ENCODE peak calls at places on chromosomes 12 and 14, in five cellular contexts. M is A549, R is body of pancreas, W is BE2C, P is WERI-Rb-1. C is an unnamed sample.
A peak's percentile ranks its signal among the peaks of the same experiment; 100 is the strongest.

GRCh38 chr14:81169711-81170103 is 51.1 kb downstream of the GTF2A1 start:
- DNase-seq in P (no peak), W (no peak), R (peak; percentile 56), M (no peak), C (peak; percentile 29)

GRCh38 chr12:4449862-4450222 is 4.2 kb upstream of the FGF6 start:
- DNase-seq in R (peak; percentile 33), P (no peak), W (no peak), M (no peak), C (no peak)

GRCh38 chr12:96578526-96579125 is 89.2 kb downstream of the CFAP54 start:
- DNase-seq in P (no peak), R (no peak), W (no peak), M (peak; percentile 48), C (no peak)

GRCh38 chr14:50871914-50872732 is at the start of gene ABHD12B:
- DNase-seq in M (no peak), P (no peak), W (peak; percentile 23), R (no peak), C (peak; percentile 51)

GRCh38 chr12:119988788-119989618 is at the start of gene BICDL1:
- DNase-seq in R (peak; percentile 92), M (peak; percentile 82), P (peak; percentile 96), W (peak; percentile 79), C (peak; percentile 87)

GRCh38 chr12:113136128-113136989 is 798 bp upstream of the RASAL1 start:
- DNase-seq in M (no peak), W (no peak), P (no peak), R (no peak), C (no peak)

GRCh38 chr12:73547421-73547820 is 990.2 kb upstream of the ATXN7L3B start:
- DNase-seq in P (no peak), M (no peak), R (no peak), W (no peak), C (no peak)

GRCh38 chr14:63134801-63135200 is 69.4 kb upstream of the RHOJ start:
- DNase-seq in W (peak; percentile 8), R (no peak), M (no peak), P (no peak), C (no peak)

GRCh38 chr14:74425525-74426201 is 347 bp downstream of the SYNDIG1L start:
- DNase-seq in R (peak; percentile 47), P (no peak), W (no peak), M (peak; percentile 55), C (peak; percentile 48)

GRCh38 chr14:45287609-45288008 is 34.6 kb upstream of the MIS18BP1 start:
- DNase-seq in M (no peak), R (no peak), P (no peak), W (no peak), C (no peak)

GRCh38 chr14:72558721-72559120 is 335.2 kb downstream of the DPF3 start:
- DNase-seq in W (no peak), M (no peak), R (no peak), P (no peak), C (no peak)

GRCh38 chr12:24226745-24227350 is 277.4 kb upstream of the SOX5 start:
- DNase-seq in R (no peak), W (no peak), P (no peak), M (no peak), C (no peak)

GRCh38 chr12:65123435-65124063 is 2.4 kb upstream of the WIF1 start:
- DNase-seq in R (no peak), M (no peak), P (no peak), W (peak; percentile 25), C (no peak)

GRCh38 chr12:14514154-14514842 is 53.4 kb downstream of the PLBD1 start:
- DNase-seq in W (no peak), M (no peak), P (peak; percentile 39), R (peak; percentile 71), C (no peak)

GRCh38 chr12:122072031-122072970 is 6.3 kb upstream of the MLXIP start:
- DNase-seq in R (peak; percentile 44), W (peak; percentile 94), M (peak; percentile 66), P (no peak), C (no peak)

GRCh38 chr12:95114766-95115450 is 41.5 kb upstream of the NR2C1 start:
- DNase-seq in M (no peak), W (no peak), P (no peak), R (no peak), C (no peak)

GRCh38 chr14:24389266-24389855 is 9.4 kb upstream of the NYNRIN start:
- DNase-seq in M (no peak), P (no peak), R (no peak), W (no peak), C (no peak)

GRCh38 chr14:72759670-72760069 is 134.2 kb downstream of the DPF3 start:
- DNase-seq in W (no peak), M (no peak), P (no peak), R (no peak), C (no peak)

GRCh38 chr12:100868487-100868886 is 73.9 kb downstream of the ANO4 start:
- DNase-seq in W (no peak), P (no peak), R (no peak), M (no peak), C (no peak)

GRCh38 chr12:57216014-57216891 is at the start of gene NXPH4:
- DNase-seq in W (peak; percentile 43), R (peak; percentile 50), P (peak; percentile 67), M (peak; percentile 44), C (no peak)

GRCh38 chr12:46224401-46224800 is 44.4 kb downstream of the SLC38A1 start:
- DNase-seq in M (no peak), R (no peak), W (no peak), P (no peak), C (no peak)

GRCh38 chr14:71236430-71236829 is 329.2 kb downstream of the PCNX1 start:
- DNase-seq in W (peak; percentile 49), M (no peak), R (no peak), P (no peak), C (no peak)

GRCh38 chr12:40946612-40947194 is 241.4 kb upstream of the PDZRN4 start:
- DNase-seq in W (no peak), M (peak; percentile 18), R (no peak), P (no peak), C (no peak)

GRCh38 chr12:22672951-22673350 is 48.0 kb downstream of the ETNK1 start:
- DNase-seq in M (no peak), W (no peak), R (no peak), P (no peak), C (no peak)

GRCh38 chr14:90795744-90796143 is 20.5 kb downstream of the TTC7B start:
- DNase-seq in M (no peak), P (no peak), R (no peak), W (peak; percentile 62), C (peak; percentile 47)

GRCh38 chr12:85489194-85489593 is 209.2 kb downstream of the ALX1 start:
- DNase-seq in M (no peak), P (no peak), W (no peak), R (no peak), C (no peak)

GRCh38 chr14:50056457-50056856 is 59.9 kb downstream of the VCPKMT start:
- DNase-seq in P (no peak), R (no peak), W (no peak), M (no peak), C (no peak)

GRCh38 chr12:14691560-14691959 is 4.8 kb downstream of the GUCY2C start:
- DNase-seq in M (no peak), R (peak; percentile 30), W (peak; percentile 16), P (no peak), C (no peak)

GRCh38 chr14:52783211-52783610 is 8.2 kb downstream of the GNPNAT1 start:
- DNase-seq in W (no peak), P (no peak), M (no peak), R (no peak), C (no peak)

GRCh38 chr12:48441122-48441521 is 31.2 kb upstream of the ANP32D start:
- DNase-seq in R (no peak), P (no peak), M (no peak), W (no peak), C (no peak)

GRCh38 chr12:52496590-52497071 is 3.6 kb upstream of the KRT6A start:
- DNase-seq in W (no peak), M (peak; percentile 51), P (no peak), R (no peak), C (no peak)

GRCh38 chr14:100386121-100386520 is 63.0 kb downstream of the SLC25A47 start:
- DNase-seq in P (no peak), R (no peak), W (no peak), M (no peak), C (no peak)

GRCh38 chr14:34227834-34228662 is 234.0 kb downstream of the SPTSSA start:
- DNase-seq in W (peak; percentile 69), M (peak; percentile 75), R (peak; percentile 66), P (peak; percentile 68), C (peak; percentile 82)

GRCh38 chr12:66899567-66899966 is 220.7 kb upstream of the GRIP1 start:
- DNase-seq in M (no peak), P (no peak), W (no peak), R (no peak), C (no peak)

GRCh38 chr12:66901136-66901932 is 222.5 kb upstream of the GRIP1 start:
- DNase-seq in W (no peak), R (no peak), P (no peak), M (no peak), C (no peak)

GRCh38 chr12:66896797-66897196 is 217.9 kb upstream of the GRIP1 start:
- DNase-seq in W (no peak), P (no peak), M (no peak), R (no peak), C (no peak)

GRCh38 chr12:66900616-66901015 is 221.7 kb upstream of the GRIP1 start:
- DNase-seq in P (no peak), M (no peak), W (no peak), R (no peak), C (no peak)

GRCh38 chr12:66898700-66899469 is 220.0 kb upstream of the GRIP1 start:
- DNase-seq in M (no peak), P (no peak), R (no peak), W (no peak), C (no peak)
- TF ChIP-seq CTCF in M (no peak), P (no peak), R (no peak), W (no peak), C (no peak)

DNA sequence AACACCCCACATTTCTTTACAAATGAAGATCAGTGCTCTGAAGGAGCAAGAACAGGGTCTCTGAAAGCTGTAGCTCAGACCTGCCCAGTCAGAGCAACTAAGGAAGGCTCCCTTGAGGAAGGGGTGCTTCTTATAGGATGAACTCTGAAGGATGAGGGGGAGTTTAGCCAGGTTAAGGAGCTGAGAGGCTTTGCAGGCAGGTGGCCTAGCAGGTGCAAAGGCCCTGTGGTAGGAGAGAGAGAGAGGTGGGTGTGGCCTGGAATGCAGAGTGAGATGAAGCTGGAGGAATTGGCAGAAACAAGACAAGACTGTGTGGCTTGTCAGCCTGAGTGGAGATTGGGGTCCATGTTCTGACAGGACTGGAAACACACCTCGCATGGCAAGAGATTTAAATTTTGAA is 20.5 kb upstream of the FAM222A start:
- DNase-seq in W (no peak), R (no peak), M (no peak), P (no peak), C (no peak)
- TF ChIP-seq CTCF in W (no peak), R (no peak), M (no peak), P (no peak), C (no peak)

DNA sequence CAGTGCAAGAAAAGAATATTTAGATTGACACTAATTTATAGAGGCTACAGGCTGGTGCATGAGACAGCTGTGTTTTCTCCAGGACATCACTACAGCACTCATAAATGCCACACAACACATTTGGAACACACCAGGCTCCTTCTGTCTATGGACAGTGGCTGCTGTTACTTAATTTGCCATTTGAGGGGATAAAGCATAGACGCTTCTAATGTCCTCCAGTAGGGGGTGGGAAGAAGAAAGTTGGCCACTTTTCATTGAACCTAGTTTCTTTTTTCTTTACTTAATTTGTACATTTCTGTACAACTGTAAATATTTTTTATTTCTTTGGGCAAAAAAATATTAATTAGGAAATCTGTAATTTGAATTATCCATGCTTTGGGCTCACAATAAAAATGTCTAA is 12.4 kb upstream of the RTN1 start:
- DNase-seq in W (no peak), P (no peak), M (no peak), R (no peak), C (no peak)
- TF ChIP-seq CTCF in W (peak; percentile 47), P (peak; percentile 32), M (no peak), R (no peak), C (peak; percentile 65)

GRCh38 chr14:31745741-31746140 is 184.5 kb downstream of the NUBPL start:
- DNase-seq in R (no peak), W (no peak), M (no peak), P (no peak), C (no peak)
- TF ChIP-seq CTCF in R (no peak), W (peak; percentile 23), M (no peak), P (no peak), C (peak; percentile 33)

C was measured in glutamatergic neuron.